ENCODE peak calls at places on chromosomes 13 and 19, in five cellular contexts. One of them, this sample, is unnamed.

GRCh38 chr13:77701305-77701704 is 3.8 kb downstream of the SLAIN1 start:
- DNase-seq in T-helper 17 cell: no peak
- DNase-seq in WERI-Rb-1: no peak
- DNase-seq in astrocyte of the spinal cord: no peak
- DNase-seq in right cardiac atrium: no peak
- DNase-seq in this sample: no peak

GRCh38 chr19:30718728-30719127 is 346.5 kb downstream of the ZNF536 start:
- DNase-seq in T-helper 17 cell: no peak
- DNase-seq in WERI-Rb-1: peak; percentile 26
- DNase-seq in astrocyte of the spinal cord: no peak
- DNase-seq in right cardiac atrium: no peak
- DNase-seq in this sample: no peak

GRCh38 chr13:50130686-50131051 is 115.4 kb downstream of the KCNRG start:
- DNase-seq in T-helper 17 cell: no peak
- DNase-seq in WERI-Rb-1: no peak
- DNase-seq in astrocyte of the spinal cord: peak; percentile 62
- DNase-seq in right cardiac atrium: no peak
- DNase-seq in this sample: peak; percentile 55

GRCh38 chr13:114219406-114219805 is 15.3 kb upstream of the CDC16 start:
- DNase-seq in T-helper 17 cell: no peak
- DNase-seq in WERI-Rb-1: no peak
- DNase-seq in astrocyte of the spinal cord: no peak
- DNase-seq in right cardiac atrium: no peak
- DNase-seq in this sample: no peak

GRCh38 chr19:988081-988480 is 3.9 kb downstream of the WDR18 start:
- DNase-seq in T-helper 17 cell: no peak
- DNase-seq in WERI-Rb-1: no peak
- DNase-seq in astrocyte of the spinal cord: no peak
- DNase-seq in right cardiac atrium: no peak
- DNase-seq in this sample: no peak

GRCh38 chr19:53904909-53905308 is 4.2 kb upstream of the CACNG7 start:
- DNase-seq in T-helper 17 cell: no peak
- DNase-seq in WERI-Rb-1: no peak
- DNase-seq in astrocyte of the spinal cord: no peak
- DNase-seq in right cardiac atrium: no peak
- DNase-seq in this sample: no peak

GRCh38 chr13:27076411-27076810 is 95.2 kb downstream of the USP12 start:
- DNase-seq in T-helper 17 cell: no peak
- DNase-seq in WERI-Rb-1: no peak
- DNase-seq in astrocyte of the spinal cord: no peak
- DNase-seq in right cardiac atrium: no peak
- DNase-seq in this sample: no peak

GRCh38 chr13:98199480-98199879 is 22.4 kb upstream of the RNF113B start:
- DNase-seq in T-helper 17 cell: no peak
- DNase-seq in WERI-Rb-1: no peak
- DNase-seq in astrocyte of the spinal cord: no peak
- DNase-seq in right cardiac atrium: no peak
- DNase-seq in this sample: no peak

GRCh38 chr19:37931941-37932655 is 25.1 kb downstream of the SIPA1L3 start:
- DNase-seq in T-helper 17 cell: no peak
- DNase-seq in WERI-Rb-1: peak; percentile 23
- DNase-seq in astrocyte of the spinal cord: peak; percentile 78
- DNase-seq in right cardiac atrium: peak; percentile 27
- DNase-seq in this sample: peak; percentile 64